ENCODE peak calls at places on chromosomes 7 and 10, in six cellular contexts. K, U, M, L, I and T are unnamed samples.

GRCh38 chr7:32577421-32577820 is 82.1 kb downstream of the AVL9 start:
- DNase-seq in K (no peak), U (no peak), M (peak), L (no peak), I (no peak), T (no peak)

GRCh38 chr7:47478017-47478344 is 103.9 kb downstream of the TNS3 start:
- DNase-seq in K (peak), U (no peak), M (no peak), L (no peak), I (no peak), T (no peak)

GRCh38 chr10:88963318-88963717 is 10.7 kb upstream of the ACTA2 start:
- DNase-seq in K (no peak), U (no peak), M (no peak), L (no peak), I (no peak), T (no peak)

GRCh38 chr7:21624320-21624719 is 81.5 kb downstream of the DNAH11 start:
- DNase-seq in K (no peak), U (no peak), M (no peak), L (no peak), I (no peak), T (no peak)

GRCh38 chr7:77797734-77798393 is 370 bp downstream of the TMEM60 start:
- DNase-seq in K (peak), U (no peak), M (peak), L (no peak), I (no peak), T (no peak)

GRCh38 chr10:82252081-82252480 is 377.1 kb downstream of the NRG3 start:
- DNase-seq in K (no peak), U (no peak), M (no peak), L (no peak), I (no peak), T (no peak)

GRCh38 chr10:30862486-30862885 is 169.2 kb downstream of the ZNF438 start:
- DNase-seq in K (no peak), U (no peak), M (no peak), L (no peak), I (no peak), T (no peak)

GRCh38 chr7:114981323-114981722 is 59.4 kb downstream of the MDFIC start:
- DNase-seq in K (no peak), U (no peak), M (no peak), L (no peak), I (no peak), T (no peak)

GRCh38 chr10:26336979-26337378 is 101.2 kb upstream of the APBB1IP start:
- DNase-seq in K (no peak), U (no peak), M (no peak), L (no peak), I (no peak), T (no peak)

GRCh38 chr7:138893258-138893657 is 87.9 kb downstream of the KIAA1549 start:
- DNase-seq in K (no peak), U (no peak), M (no peak), L (no peak), I (no peak), T (no peak)

GRCh38 chr7:44257618-44258422 is 57.0 kb downstream of the YKT6 start:
- DNase-seq in K (peak), U (no peak), M (peak), L (peak), I (peak), T (peak)

GRCh38 chr7:151320263-151320845 is 21.3 kb upstream of the NUB1 start:
- DNase-seq in K (no peak), U (no peak), M (no peak), L (no peak), I (no peak), T (no peak)

GRCh38 chr7:130277763-130278643 is 11.3 kb downstream of the CPA2 start:
- DNase-seq in K (peak), U (no peak), M (peak), L (no peak), I (no peak), T (no peak)

GRCh38 chr10:118808601-118809371 is 54.0 kb upstream of the CACUL1 start:
- DNase-seq in K (no peak), U (peak), M (no peak), L (no peak), I (no peak), T (no peak)

GRCh38 chr7:32115831-32116230 is 45.6 kb upstream of the PDE1C start:
- DNase-seq in K (no peak), U (no peak), M (no peak), L (no peak), I (no peak), T (no peak)

GRCh38 chr10:33279791-33280190 is 54.7 kb downstream of the NRP1 start:
- DNase-seq in K (no peak), U (no peak), M (no peak), L (no peak), I (no peak), T (no peak)

GRCh38 chr10:110311357-110311949 is 6.7 kb upstream of the SMNDC1 start:
- DNase-seq in K (peak), U (peak), M (peak), L (no peak), I (no peak), T (peak)

GRCh38 chr10:109974509-109975191 is 33.1 kb upstream of the ADD3 start:
- DNase-seq in K (no peak), U (no peak), M (peak), L (no peak), I (no peak), T (no peak)

GRCh38 chr7:68958571-68958970 is 639.7 kb upstream of the AUTS2 start:
- DNase-seq in K (no peak), U (no peak), M (no peak), L (no peak), I (no peak), T (no peak)